ENCODE peak calls at places on chromosome 16, in five cellular contexts. S is lung, A is transverse colon, L is upper lobe of right lung, W is tibial nerve. N is an unnamed sample. For H3K9me3, the result is how much of the 10 kb centered on the place peaks cover.

GRCh38 chr16:69399361-69399760 is 13.6 kb upstream of the TERF2 start:
- DNase-seq in S (no peak), A (no peak), L (no peak), W (no peak), N (no peak)

GRCh38 chr16:8936421-8936820 is 27.3 kb downstream of the USP7 start:
- DNase-seq in S (no peak), A (peak), L (no peak), W (no peak), N (peak)

GRCh38 chr16:77403732-77404131 is 31.1 kb downstream of the ADAMTS18 start:
- DNase-seq in S (no peak), A (no peak), L (no peak), W (no peak), N (no peak)

GRCh38 chr16:55542459-55543082 is 23.9 kb upstream of the CAPNS2 start:
- DNase-seq in S (no peak), A (no peak), L (no peak), W (no peak), N (no peak)

GRCh38 chr16:85188822-85189672 is 76.8 kb upstream of the CIBAR2 start:
- DNase-seq in S (no peak), A (no peak), L (no peak), W (no peak), N (no peak)

GRCh38 chr16:71230122-71230845 is at the start of gene HYDIN:
- DNase-seq in S (peak), A (peak), L (peak), W (no peak), N (no peak)

GRCh38 chr16:9134739-9135138 is 43.3 kb downstream of the HAPSTR1 start:
- DNase-seq in S (no peak), A (peak), L (peak), W (no peak), N (peak)

GRCh38 chr16:58020628-58021521 is 4.7 kb upstream of the MMP15 start:
- DNase-seq in S (peak), A (peak), L (peak), W (peak), N (peak)

GRCh38 chr16:85420501-85421337 is 192.4 kb upstream of the GSE1 start:
- DNase-seq in S (peak), A (peak), L (peak), W (no peak), N (peak)

DNA sequence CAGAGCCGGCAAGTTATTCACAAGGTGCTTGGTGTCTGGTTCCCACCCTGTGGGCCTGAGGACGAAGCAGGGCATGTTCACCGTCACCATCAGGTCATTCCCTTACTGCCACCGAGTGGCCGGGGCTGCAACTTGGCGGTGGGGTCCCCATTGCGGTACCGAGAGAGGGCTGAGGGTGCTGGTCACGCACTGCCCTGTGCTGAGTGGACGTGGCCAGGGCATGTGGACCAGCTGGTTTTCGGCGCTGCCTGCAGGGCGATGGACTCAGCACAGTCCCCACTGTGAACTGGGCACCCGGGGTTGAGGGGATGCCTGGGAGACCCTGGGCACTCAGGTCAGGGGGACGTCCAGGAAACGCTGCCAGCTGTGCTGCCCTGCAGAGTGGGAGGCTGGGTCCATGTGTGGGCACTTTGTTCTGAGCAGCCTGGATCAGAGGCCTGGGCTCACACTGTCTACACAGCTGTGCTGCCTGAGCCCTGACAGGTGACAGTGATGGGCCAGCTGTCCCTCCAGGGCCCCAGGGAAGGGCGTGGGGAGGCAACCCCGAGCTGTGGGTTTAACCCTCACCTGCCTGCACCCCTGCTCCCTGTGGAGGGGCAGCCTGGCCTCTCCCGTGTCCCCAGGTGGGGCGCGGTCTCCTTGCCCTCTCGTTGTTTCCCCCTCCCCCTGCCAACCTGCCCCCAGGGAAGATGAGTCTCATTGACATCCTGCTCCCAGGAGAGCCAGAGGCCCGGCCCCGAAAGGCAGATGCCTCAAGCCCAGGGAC is 39.3 kb upstream of the GNG13 start:
- DNase-seq in S (no peak), A (no peak), L (no peak), W (no peak), N (no peak)
- H3K9me3 ChIP-seq in S (under half), A (under half), L (under half), W (under half), N (under half)

GRCh38 chr16:3292604-3293003 is 9.3 kb downstream of the ZNF263 start:
- DNase-seq in S (no peak), A (no peak), L (no peak), W (no peak), N (no peak)

GRCh38 chr16:3289998-3290673 is 6.8 kb downstream of the ZNF263 start:
- DNase-seq in S (no peak), A (no peak), L (no peak), W (no peak), N (no peak)

GRCh38 chr16:3295783-3296182 is 9.4 kb downstream of the TIGD7 start:
- DNase-seq in S (no peak), A (no peak), L (no peak), W (no peak), N (no peak)

GRCh38 chr16:3295209-3295608 is 10.0 kb downstream of the TIGD7 start:
- DNase-seq in S (no peak), A (no peak), L (no peak), W (no peak), N (no peak)
- H3K9me3 ChIP-seq in S (under half), A (half or more), L (half or more), W (under half), N (under half)

GRCh38 chr16:65576139-65576538 is 454.3 kb upstream of the CDH11 start:
- DNase-seq in S (no peak), A (no peak), L (no peak), W (no peak), N (no peak)

GRCh38 chr16:65572156-65572555 is 450.3 kb upstream of the CDH11 start:
- DNase-seq in S (no peak), A (no peak), L (no peak), W (no peak), N (no peak)

GRCh38 chr16:65570261-65570660 is 448.4 kb upstream of the CDH11 start:
- DNase-seq in S (no peak), A (no peak), L (no peak), W (no peak), N (no peak)

GRCh38 chr16:65576631-65577030 is 454.8 kb upstream of the CDH11 start:
- DNase-seq in S (no peak), A (no peak), L (no peak), W (no peak), N (no peak)

GRCh38 chr16:65574311-65574966 is 452.6 kb upstream of the CDH11 start:
- DNase-seq in S (no peak), A (no peak), L (no peak), W (no peak), N (no peak)
- H3K9me3 ChIP-seq in S (under half), A (under half), L (under half), W (under half), N (under half)

GRCh38 chr16:75086281-75086680 is 30.3 kb downstream of the LDHD start:
- DNase-seq in S (no peak), A (no peak), L (no peak), W (no peak), N (no peak)
- H3K9me3 ChIP-seq in S (under half), A (under half), L (under half), W (under half), N (under half)

GRCh38 chr16:35311475-35311874 is 1852.1 kb downstream of the TP53TG3F start:
- DNase-seq in S (no peak), A (no peak), L (no peak), W (no peak), N (no peak)
- H3K9me3 ChIP-seq in S (under half), A (under half), L (under half), W (under half), N (under half)

GRCh38 chr16:81445926-81446317 is 1.3 kb downstream of the CMIP start:
- DNase-seq in S (no peak), A (no peak), L (no peak), W (no peak), N (no peak)
- H3K9me3 ChIP-seq in S (under half), A (under half), L (under half), W (under half), N (under half)

DNA sequence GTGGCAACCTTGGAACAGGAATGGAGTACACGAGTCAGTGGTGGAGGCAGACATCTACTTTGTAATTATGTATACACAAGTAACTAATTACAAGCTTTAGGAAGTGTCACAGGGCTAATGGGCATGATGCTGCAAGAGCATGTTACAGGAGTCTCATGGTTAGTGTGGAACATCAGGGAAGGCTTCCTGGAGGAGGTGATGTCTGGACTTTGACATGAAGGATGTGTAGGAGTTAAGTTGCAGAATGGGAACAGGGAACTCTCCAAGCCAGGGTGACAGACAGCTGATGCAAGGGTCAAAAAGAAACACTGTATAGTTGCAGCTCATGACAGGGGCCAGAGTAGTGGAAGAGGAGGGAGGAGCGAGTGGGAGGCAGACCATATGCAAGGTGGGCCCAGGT is 483.8 kb upstream of the EEF2KMT start:
- DNase-seq in S (no peak), A (no peak), L (no peak), W (no peak), N (no peak)
- H3K9me3 ChIP-seq in S (under half), A (under half), L (under half), W (under half), N (under half)

GRCh38 chr16:78490431-78490830 is 391.0 kb downstream of the WWOX start:
- DNase-seq in S (no peak), A (no peak), L (no peak), W (no peak), N (no peak)

GRCh38 chr16:78489072-78489471 is 389.6 kb downstream of the WWOX start:
- DNase-seq in S (no peak), A (no peak), L (no peak), W (no peak), N (no peak)

GRCh38 chr16:78488461-78488860 is 389.0 kb downstream of the WWOX start:
- DNase-seq in S (no peak), A (no peak), L (no peak), W (no peak), N (no peak)

GRCh38 chr16:78490847-78491246 is 391.4 kb downstream of the WWOX start:
- DNase-seq in S (no peak), A (no peak), L (no peak), W (no peak), N (no peak)

GRCh38 chr16:78489631-78490030 is 390.2 kb downstream of the WWOX start:
- DNase-seq in S (no peak), A (no peak), L (no peak), W (no peak), N (no peak)
- H3K9me3 ChIP-seq in S (under half), A (under half), L (under half), W (under half), N (under half)